ENCODE peak calls at places on chromosomes 16 and 17, in four cellular contexts. Q, Y, A and C are unnamed samples.

GRCh38 chr16:3047387-3047720 is 993 bp downstream of the MMP25 start:
- DNase-seq in Y (no peak), Q (no peak), A (no peak), C (no peak)

GRCh38 chr17:45372325-45372869 is 55.6 kb upstream of the MAP3K14 start:
- DNase-seq in A (no peak), Q (no peak), Y (no peak), C (no peak)

GRCh38 chr17:15263206-15263579 is 1.9 kb downstream of the PMP22 start:
- DNase-seq in Y (no peak), Q (peak), A (peak), C (no peak)

GRCh38 chr16:1863681-1864460 is 8.1 kb downstream of the MEIOB start:
- DNase-seq in Y (no peak), A (no peak), Q (no peak), C (peak)

GRCh38 chr17:76142044-76143041 is 1.3 kb upstream of the FOXJ1 start:
- DNase-seq in A (no peak), Y (no peak), Q (peak), C (no peak)

GRCh38 chr17:47935961-47936360 is 5.4 kb upstream of the PNPO start:
- DNase-seq in Y (no peak), A (no peak), Q (no peak), C (no peak)

GRCh38 chr17:50344712-50345380 is 1.1 kb upstream of the XYLT2 start:
- DNase-seq in Y (no peak), A (peak), Q (peak), C (no peak)

GRCh38 chr16:23423496-23424049 is 29.4 kb downstream of the COG7 start:
- DNase-seq in Y (no peak), A (peak), Q (peak), C (no peak)

GRCh38 chr16:67393111-67393789 is at the start of gene TPPP3:
- DNase-seq in Q (peak), Y (no peak), A (peak), C (no peak)

GRCh38 chr17:43846963-43847369 is at the start of gene CD300LG:
- DNase-seq in Y (no peak), A (no peak), Q (peak), C (no peak)

GRCh38 chr16:55401036-55401435 is 77.0 kb downstream of the IRX6 start:
- DNase-seq in Q (no peak), A (no peak), Y (no peak), C (no peak)

GRCh38 chr16:87240211-87241134 is 76.7 kb downstream of the C16orf95 start:
- DNase-seq in Y (no peak), A (peak), Q (no peak), C (no peak)

GRCh38 chr16:30621765-30622164 is 11.6 kb upstream of the ZNF689 start:
- DNase-seq in Y (no peak), A (no peak), Q (no peak), C (no peak)

GRCh38 chr16:4159726-4160125 is 43.5 kb upstream of the ADCY9 start:
- DNase-seq in A (no peak), Q (no peak), Y (no peak), C (no peak)

GRCh38 chr17:34616148-34616547 is 36.8 kb downstream of the TMEM132E start:
- DNase-seq in A (no peak), Q (no peak), Y (no peak), C (no peak)

GRCh38 chr17:31074772-31075538 is 19.8 kb upstream of the NF1 start:
- DNase-seq in A (no peak), Q (no peak), Y (no peak), C (no peak)

GRCh38 chr16:50466170-50466569 is 82.0 kb upstream of the NKD1 start:
- DNase-seq in A (no peak), Q (no peak), Y (no peak), C (no peak)

GRCh38 chr16:3020247-3020603 is at the start of gene TNFRSF12A:
- DNase-seq in A (peak), Y (peak), Q (peak), C (peak)

GRCh38 chr17:49987681-49988441 is 7.2 kb downstream of the DLX3 start:
- DNase-seq in Y (no peak), Q (peak), A (no peak), C (no peak)

GRCh38 chr17:2212328-2212981 is 91.1 kb downstream of the SMG6 start:
- DNase-seq in Y (no peak), A (no peak), Q (no peak), C (no peak)

GRCh38 chr16:29232811-29233704 is 173.5 kb downstream of the NPIPB11 start:
- DNase-seq in A (no peak), Q (no peak), Y (no peak), C (no peak)

GRCh38 chr17:57619061-57619937 is 125.8 kb downstream of the CCDC182 start:
- DNase-seq in Q (no peak), Y (no peak), A (no peak), C (no peak)

GRCh38 chr17:29256735-29257466 is 10.2 kb downstream of the CRYBA1 start:
- DNase-seq in Y (no peak), Q (no peak), A (no peak), C (no peak)

GRCh38 chr17:60506312-60506711 is 19.7 kb downstream of the APPBP2 start:
- DNase-seq in A (no peak), Q (no peak), Y (no peak), C (no peak)

GRCh38 chr16:3999479-3999868 is 116.8 kb downstream of the ADCY9 start:
- DNase-seq in A (no peak), Q (peak), Y (no peak), C (no peak)

GRCh38 chr17:13562271-13562800 is 39.4 kb downstream of the HS3ST3A1 start:
- DNase-seq in Y (no peak), A (no peak), Q (no peak), C (no peak)

GRCh38 chr16:62213763-62214162 is 177.5 kb upstream of the CDH8 start:
- DNase-seq in Y (no peak), A (no peak), Q (no peak), C (no peak)